ENCODE peak calls at places on chromosomes 1 and 21, in six cellular contexts. D, M, Q, J, K and P are unnamed samples.

GRCh38 chr1:57966751-57967406 is 543.0 kb upstream of the DAB1 start:
- DNase-seq in D (no peak), M (peak; percentile 64), Q (peak; percentile 16), J (no peak), K (peak; percentile 15), P (peak; percentile 9)

GRCh38 chr1:19484793-19485361 is 462 bp downstream of the CAPZB start:
- DNase-seq in D (no peak), M (peak; percentile 58), Q (peak; percentile 73), J (no peak), K (no peak), P (no peak)

GRCh38 chr1:101971309-101971708 is 25.4 kb downstream of the OLFM3 start:
- DNase-seq in D (no peak), M (peak; percentile 67), Q (no peak), J (no peak), K (no peak), P (no peak)

GRCh38 chr1:86380257-86380861 is 15.8 kb downstream of the ODF2L start:
- DNase-seq in D (no peak), M (peak; percentile 78), Q (peak; percentile 75), J (no peak), K (no peak), P (peak; percentile 53)

GRCh38 chr1:201785291-201785690 is 43.7 kb upstream of the IPO9 start:
- DNase-seq in D (no peak), M (no peak), Q (peak; percentile 19), J (no peak), K (no peak), P (no peak)

GRCh38 chr1:234607091-234608025 is 2.6 kb downstream of the IRF2BP2 start:
- DNase-seq in D (no peak), M (no peak), Q (peak; percentile 64), J (peak; percentile 26), K (peak; percentile 33), P (peak; percentile 76)

GRCh38 chr1:54874079-54874830 is 12.7 kb downstream of the DHCR24 start:
- DNase-seq in D (no peak), M (no peak), Q (peak; percentile 39), J (no peak), K (no peak), P (no peak)

GRCh38 chr21:33266784-33267135 is 593 bp downstream of the IL10RB start:
- DNase-seq in D (no peak), M (peak; percentile 76), Q (peak; percentile 34), J (peak; percentile 40), K (peak; percentile 20), P (no peak)

GRCh38 chr1:39711359-39712340 is 20.4 kb upstream of the HPCAL4 start:
- DNase-seq in D (no peak), M (no peak), Q (peak; percentile 40), J (no peak), K (no peak), P (peak; percentile 52)

GRCh38 chr1:68479501-68479900 is 17.4 kb downstream of the DEPDC1 start:
- DNase-seq in D (no peak), M (no peak), Q (no peak), J (no peak), K (no peak), P (no peak)

DNA sequence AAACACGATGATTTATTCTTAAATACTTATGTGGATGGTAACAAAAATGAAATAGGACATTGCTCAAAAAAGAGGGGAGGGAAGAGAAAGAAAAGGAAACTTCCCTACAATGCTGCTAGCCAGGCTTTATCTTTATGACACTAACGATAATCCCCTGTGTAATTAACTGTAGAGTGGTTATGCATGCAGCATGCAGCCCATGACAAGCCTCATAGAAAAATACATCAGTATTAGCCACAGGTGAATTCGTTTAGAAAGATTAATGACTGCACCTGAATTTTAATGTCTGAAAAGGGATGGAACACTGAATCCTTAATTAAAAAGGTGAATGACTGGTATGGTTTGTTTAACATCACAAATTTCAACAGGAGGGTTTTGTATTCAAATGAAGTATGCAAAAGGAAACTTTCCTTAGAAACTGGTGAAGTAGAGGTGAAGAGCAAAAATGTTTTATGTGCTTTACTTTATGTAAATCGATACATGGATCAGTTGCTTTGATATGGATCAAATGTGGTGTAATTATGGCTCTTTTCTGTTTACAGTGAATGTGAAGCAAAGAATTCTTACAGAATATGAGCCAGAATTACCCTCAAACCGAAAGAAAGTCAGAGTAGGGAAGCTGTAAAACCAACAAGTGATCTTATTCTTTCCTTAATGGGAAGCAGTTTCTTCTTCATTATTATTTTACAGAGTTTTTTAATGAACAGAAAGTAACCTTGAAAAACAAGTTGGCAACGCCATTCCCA is 569.6 kb upstream of the ADGRL2 start:
- DNase-seq in D (no peak), M (no peak), Q (no peak), J (no peak), K (no peak), P (peak; percentile 62)
- H3K4me1 ChIP-seq in D (no peaks in the 10 kb centered on the region), M (no peaks in the 10 kb centered on the region), Q (no peaks in the 10 kb centered on the region), J (no peaks in the 10 kb centered on the region), K (peaks cover 22% of the 10 kb centered on the region), P (peaks cover 14% of the 10 kb centered on the region)

GRCh38 chr1:247841796-247842195 is at the start of gene OR11L1:
- DNase-seq in D (no peak), M (no peak), Q (no peak), J (no peak), K (no peak), P (no peak)

GRCh38 chr1:247845011-247845692 is 3.5 kb upstream of the OR11L1 start:
- DNase-seq in D (no peak), M (no peak), Q (no peak), J (no peak), K (no peak), P (no peak)

GRCh38 chr1:247843411-247843810 is 1.7 kb upstream of the OR11L1 start:
- DNase-seq in D (no peak), M (no peak), Q (no peak), J (no peak), K (no peak), P (no peak)

GRCh38 chr1:247845693-247846017 is 4.0 kb upstream of the OR11L1 start:
- DNase-seq in D (no peak), M (no peak), Q (no peak), J (no peak), K (no peak), P (no peak)

DNA sequence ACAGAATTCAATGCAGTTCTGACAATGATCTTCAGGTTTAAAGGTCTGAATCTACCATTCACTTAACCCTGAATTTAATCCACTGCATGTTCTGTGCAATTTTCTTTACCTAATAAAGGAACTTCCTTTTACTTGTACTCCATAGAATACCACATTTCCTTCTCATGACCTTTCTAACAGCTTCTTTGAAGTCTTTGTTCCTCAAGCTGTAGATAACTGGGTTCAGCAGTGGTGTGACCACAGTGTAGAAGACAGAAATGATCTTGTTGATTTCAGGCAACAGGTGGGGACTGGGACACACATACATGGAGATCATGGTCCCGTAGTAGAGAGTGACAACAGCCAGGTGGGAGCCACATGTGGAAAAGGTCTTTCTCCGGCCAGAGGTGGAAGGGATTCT is 877 bp downstream of the OR11L1 start:
- DNase-seq in D (no peak), M (no peak), Q (no peak), J (no peak), K (no peak), P (no peak)
- H3K9me3 ChIP-seq in D (no peaks in the 10 kb centered on the region), M (no peaks in the 10 kb centered on the region), Q (no peaks in the 10 kb centered on the region), J (no peaks in the 10 kb centered on the region), K (no peaks in the 10 kb centered on the region), P (no peaks in the 10 kb centered on the region)

GRCh38 chr1:4033129-4033676 is 133.1 kb upstream of the C1orf174 start:
- DNase-seq in D (no peak), M (no peak), Q (no peak), J (no peak), K (no peak), P (no peak)
- H3K27me3 ChIP-seq in D (no peaks in the 10 kb centered on the region), M (no peaks in the 10 kb centered on the region), Q (no peaks in the 10 kb centered on the region), J (no peaks in the 10 kb centered on the region), K (peaks cover 84% of the 10 kb centered on the region), P (peaks cover 5% of the 10 kb centered on the region)

DNA sequence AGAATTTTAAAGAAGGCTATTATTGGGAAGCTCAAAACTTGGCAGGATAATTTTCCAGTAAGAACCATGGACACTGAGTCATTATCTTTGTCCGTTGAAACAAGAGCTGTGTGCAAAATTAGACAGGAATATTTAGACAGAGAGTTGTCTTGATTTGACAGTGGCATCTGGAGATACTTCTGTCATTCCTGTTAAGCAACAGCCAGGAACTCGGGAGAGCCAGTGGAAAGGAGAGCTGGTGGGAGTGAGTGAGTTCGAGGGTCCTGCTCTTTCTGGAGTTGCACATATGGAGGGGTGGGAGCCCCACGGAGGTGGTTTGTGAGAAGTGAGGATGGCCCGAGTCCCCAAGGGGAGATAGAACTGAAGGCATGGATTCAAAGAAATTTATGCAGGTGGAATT is 3.1 kb downstream of the COQ8A start:
- DNase-seq in D (no peak), M (no peak), Q (peak; percentile 45), J (no peak), K (no peak), P (no peak)
- H3K4me1 ChIP-seq in D (peaks cover 6% of the 10 kb centered on the region), M (peaks cover 33% of the 10 kb centered on the region), Q (peaks cover 8% of the 10 kb centered on the region), J (peaks cover 38% of the 10 kb centered on the region), K (peaks cover 90% of the 10 kb centered on the region), P (peaks cover 8% of the 10 kb centered on the region)

GRCh38 chr1:248622491-248623106 is 12.3 kb downstream of the OR2T11 start:
- DNase-seq in D (no peak), M (peak; percentile 84), Q (peak; percentile 63), J (no peak), K (no peak), P (peak; percentile 38)
- H3K9me3 ChIP-seq in D (no peaks in the 10 kb centered on the region), M (no peaks in the 10 kb centered on the region), Q (no peaks in the 10 kb centered on the region), J (no peaks in the 10 kb centered on the region), K (no peaks in the 10 kb centered on the region), P (no peaks in the 10 kb centered on the region)

GRCh38 chr1:94049791-94050190 is 71.2 kb downstream of the ABCA4 start:
- DNase-seq in D (no peak), M (no peak), Q (no peak), J (no peak), K (no peak), P (no peak)
- H3K27me3 ChIP-seq in D (no peaks in the 10 kb centered on the region), M (no peaks in the 10 kb centered on the region), Q (no peaks in the 10 kb centered on the region), J (no peaks in the 10 kb centered on the region), K (no peaks in the 10 kb centered on the region), P (no peaks in the 10 kb centered on the region)

GRCh38 chr1:228830954-228831481 is 95.7 kb downstream of the RHOU start:
- DNase-seq in D (peak; percentile 34), M (no peak), Q (peak; percentile 60), J (no peak), K (no peak), P (no peak)

GRCh38 chr1:228835456-228835855 is 100.2 kb downstream of the RHOU start:
- DNase-seq in D (no peak), M (no peak), Q (no peak), J (no peak), K (no peak), P (no peak)

GRCh38 chr1:228836427-228836826 is 101.1 kb downstream of the RHOU start:
- DNase-seq in D (no peak), M (no peak), Q (no peak), J (no peak), K (no peak), P (no peak)

GRCh38 chr1:228836954-228837481 is 101.7 kb downstream of the RHOU start:
- DNase-seq in D (no peak), M (no peak), Q (no peak), J (no peak), K (no peak), P (no peak)

GRCh38 chr1:228833911-228834631 is 98.8 kb downstream of the RHOU start:
- DNase-seq in D (no peak), M (no peak), Q (no peak), J (no peak), K (no peak), P (no peak)
- H3K4me1 ChIP-seq in D (peaks cover 5% of the 10 kb centered on the region), M (no peaks in the 10 kb centered on the region), Q (peaks cover 10% of the 10 kb centered on the region), J (no peaks in the 10 kb centered on the region), K (peaks cover 30% of the 10 kb centered on the region), P (no peaks in the 10 kb centered on the region)